ENCODE peak calls at places on chromosomes 4 and X, in six cellular contexts. P, X, F, M, N and W are unnamed samples.

GRCh38 chr4:184526228-184526627 is 51.9 kb upstream of the IRF2 start:
- DNase-seq in P (no peak), X (no peak), M (no peak), N (no peak), F (no peak), W (no peak)

GRCh38 chr4:100869266-100869665 is 351.4 kb upstream of the EMCN start:
- DNase-seq in F (peak; percentile 3), P (no peak), M (no peak), X (no peak), N (no peak), W (no peak)

GRCh38 chr4:26930964-26931363 is 70.3 kb downstream of the STIM2 start:
- DNase-seq in P (no peak), N (no peak), M (no peak), F (no peak), X (no peak), W (no peak)

GRCh38 chr4:84327526-84327925 is 171.6 kb downstream of the NKX6-1 start:
- DNase-seq in N (no peak), P (no peak), M (no peak), X (no peak), F (no peak), W (no peak)

GRCh38 chrX:114344756-114345155 is 239.1 kb upstream of the HTR2C start:
- DNase-seq in P (peak; percentile 0), M (no peak), X (no peak), N (peak; percentile 42), F (peak; percentile 42), W (peak; percentile 0)

GRCh38 chr4:186724048-186724860 is 598 bp upstream of the FAT1 start:
- DNase-seq in F (peak; percentile 60), P (peak; percentile 23), N (no peak), X (peak; percentile 68), M (peak; percentile 57), W (peak; percentile 19)

GRCh38 chr4:99847362-99847976 is 30.8 kb downstream of the DAPP1 start:
- DNase-seq in F (no peak), P (no peak), X (no peak), M (no peak), N (no peak), W (no peak)

GRCh38 chr4:153649572-153649991 is 34.5 kb upstream of the TLR2 start:
- DNase-seq in X (no peak), M (no peak), N (no peak), P (no peak), F (peak; percentile 32), W (no peak)

GRCh38 chr4:31160146-31160545 is 440.0 kb downstream of the PCDH7 start:
- DNase-seq in F (no peak), N (no peak), X (no peak), P (no peak), M (no peak), W (no peak)

GRCh38 chr4:54716478-54717065 is 58.8 kb downstream of the KIT start:
- DNase-seq in N (no peak), M (no peak), P (no peak), F (no peak), X (no peak), W (no peak)

GRCh38 chr4:62644372-62644771 is 1444.2 kb downstream of the ADGRL3 start:
- DNase-seq in F (peak; percentile 29), N (peak; percentile 7), M (no peak), P (no peak), X (no peak), W (no peak)

GRCh38 chr4:38949416-38950051 is 81.9 kb downstream of the FAM114A1 start:
- DNase-seq in N (no peak), M (peak; percentile 68), P (peak; percentile 8), X (no peak), F (peak; percentile 58), W (no peak)

GRCh38 chr4:174714393-174715211 is 114.4 kb downstream of the GLRA3 start:
- DNase-seq in N (no peak), P (peak; percentile 40), F (peak; percentile 57), M (no peak), X (no peak), W (peak; percentile 21)

GRCh38 chrX:97527725-97528124 is 644.0 kb downstream of the RPA4 start:
- DNase-seq in P (no peak), X (no peak), M (no peak), N (no peak), F (no peak), W (no peak)

GRCh38 chr4:103099691-103100392 is at the start of gene BDH2:
- DNase-seq in M (peak; percentile 82), F (peak; percentile 97), N (no peak), X (no peak), P (peak; percentile 71), W (peak; percentile 43)

GRCh38 chr4:99008051-99008450 is 12.5 kb downstream of the METAP1 start:
- DNase-seq in P (no peak), N (no peak), F (no peak), X (no peak), M (no peak), W (no peak)

GRCh38 chr4:55906999-55907398 is 41.7 kb upstream of the CEP135 start:
- DNase-seq in N (no peak), M (no peak), F (no peak), P (no peak), X (no peak), W (no peak)

GRCh38 chr4:130563185-130563890 is 1467.4 kb downstream of the C4orf33 start:
- DNase-seq in F (peak; percentile 78), N (peak; percentile 18), P (peak; percentile 55), X (peak; percentile 58), M (no peak), W (no peak)

GRCh38 chrX:97399400-97399799 is 515.7 kb downstream of the RPA4 start:
- DNase-seq in P (peak; percentile 0), N (no peak), X (no peak), M (no peak), F (peak; percentile 75), W (no peak)

GRCh38 chr4:24988776-24989175 is 42.0 kb downstream of the LGI2 start:
- DNase-seq in N (peak; percentile 17), P (peak; percentile 21), F (peak; percentile 39), M (no peak), X (no peak), W (no peak)

GRCh38 chr4:8188743-8189550 is 10.1 kb upstream of the SH3TC1 start:
- DNase-seq in P (no peak), M (peak; percentile 73), N (peak; percentile 95), X (peak; percentile 86), F (no peak), W (no peak)

GRCh38 chrX:33188881-33189280 is 22.5 kb downstream of the DMD start:
- DNase-seq in X (no peak), M (no peak), F (no peak), P (no peak), N (no peak), W (no peak)

GRCh38 chr4:135371137-135371536 is 1169.5 kb upstream of the PABPC4L start:
- DNase-seq in N (no peak), X (peak; percentile 25), P (no peak), M (no peak), F (no peak), W (no peak)

GRCh38 chrX:129876734-129877395 is 29.1 kb upstream of the UTP14A start:
- DNase-seq in N (peak; percentile 93), M (no peak), P (peak; percentile 0), F (peak; percentile 52), X (no peak), W (no peak)

GRCh38 chrX:74343970-74344622 is 40.1 kb downstream of the ZCCHC13 start:
- DNase-seq in P (peak; percentile 80), N (peak; percentile 75), X (peak; percentile 51), M (peak; percentile 21), F (peak; percentile 96), W (peak; percentile 11)

GRCh38 chr4:172147702-172148101 is 334.5 kb downstream of the GALNTL6 start:
- DNase-seq in P (no peak), M (no peak), F (no peak), N (no peak), X (no peak), W (no peak)

GRCh38 chr4:86846921-86847320 is 2.3 kb downstream of the SLC10A6 start:
- DNase-seq in P (no peak), X (no peak), N (no peak), F (no peak), M (no peak), W (no peak)

GRCh38 chr4:55791666-55792065 is 27.9 kb upstream of the EXOC1L start:
- DNase-seq in M (no peak), X (no peak), P (no peak), F (peak; percentile 1), N (no peak), W (no peak)

GRCh38 chr4:176034498-176034897 is 31.1 kb upstream of the WDR17 start:
- DNase-seq in N (no peak), M (peak; percentile 30), X (no peak), P (peak; percentile 18), F (peak; percentile 63), W (no peak)

GRCh38 chr4:70994069-70994366 is 569 bp downstream of the DCK start:
- DNase-seq in M (no peak), P (no peak), F (no peak), N (no peak), X (peak; percentile 53), W (no peak)

GRCh38 chrX:25432396-25432795 is 416.6 kb upstream of the ARX start:
- DNase-seq in X (no peak), N (no peak), M (no peak), P (no peak), F (no peak), W (no peak)

GRCh38 chr4:56575820-56576429 is 70.3 kb downstream of the ARL9 start:
- DNase-seq in N (no peak), M (peak; percentile 3), F (peak; percentile 65), P (peak; percentile 34), X (no peak), W (no peak)